ENCODE peak calls at places on chromosomes 4 and X, in five cellular contexts. A is astrocyte of the spinal cord, V is GM23338, R is kidney epithelial cell, G is fibroblast of lung. J is an unnamed sample.

GRCh38 chr4:183081116-183081469 is 18.0 kb upstream of the WWC2 start:
- DNase-seq in A (no peak), V (no peak), R (no peak), G (no peak), J (no peak)

GRCh38 chr4:7811536-7812190 is 128.0 kb downstream of the AFAP1 start:
- DNase-seq in A (no peak), V (peak), R (no peak), G (peak), J (peak)

GRCh38 chr4:125105561-125105960 is 209.2 kb upstream of the FAT4 start:
- DNase-seq in A (no peak), V (no peak), R (no peak), G (peak), J (no peak)

GRCh38 chrX:1442724-1443367 is 9.9 kb downstream of the ASMTL start:
- DNase-seq in A (no peak), V (no peak), R (no peak), G (no peak), J (no peak)

GRCh38 chrX:1807301-1807731 is 192.5 kb downstream of the ASMT start:
- DNase-seq in A (peak), V (peak), R (no peak), G (no peak), J (peak)

GRCh38 chr4:187333151-187333550 is 609.5 kb upstream of the FAT1 start:
- DNase-seq in A (peak), V (no peak), R (no peak), G (no peak), J (no peak)

GRCh38 chrX:18994713-18995112 is 10.8 kb upstream of the PHKA2 start:
- DNase-seq in A (peak), V (no peak), R (peak), G (peak), J (no peak)

GRCh38 chrX:110143454-110144210 is 140.7 kb downstream of the TMEM164 start:
- DNase-seq in A (no peak), V (no peak), R (no peak), G (no peak), J (no peak)

GRCh38 chrX:154517101-154517781 is 1.2 kb upstream of the FAM3A start:
- DNase-seq in A (no peak), V (peak), R (no peak), G (peak), J (peak)

GRCh38 chrX:69077895-69078455 is 87.3 kb downstream of the PJA1 start:
- DNase-seq in A (no peak), V (no peak), R (no peak), G (no peak), J (no peak)

GRCh38 chr4:188550296-188550695 is 411.1 kb downstream of the TRIML1 start:
- DNase-seq in A (peak), V (no peak), R (peak), G (peak), J (no peak)

GRCh38 chr4:186144180-186144579 is 39.7 kb downstream of the FAM149A start:
- DNase-seq in A (peak), V (peak), R (no peak), G (peak), J (peak)

GRCh38 chr4:148124512-148124911 is 317.7 kb downstream of the NR3C2 start:
- DNase-seq in A (no peak), V (peak), R (no peak), G (peak), J (no peak)

GRCh38 chrX:118507766-118508165 is 12.2 kb downstream of the DOCK11 start:
- DNase-seq in A (no peak), V (no peak), R (peak), G (no peak), J (no peak)

GRCh38 chr4:152678841-152679240 is 956 bp downstream of the TMEM154 start:
- DNase-seq in A (no peak), V (no peak), R (no peak), G (no peak), J (peak)

GRCh38 chr4:105971032-105971431 is 75.8 kb downstream of the NPNT start:
- DNase-seq in A (no peak), V (no peak), R (no peak), G (no peak), J (no peak)

GRCh38 chrX:137194164-137194563 is 160.4 kb upstream of the GPR101 start:
- DNase-seq in A (peak), V (peak), R (no peak), G (peak), J (peak)

GRCh38 chr4:7738458-7739076 is 201.1 kb downstream of the AFAP1 start:
- DNase-seq in A (no peak), V (no peak), R (no peak), G (no peak), J (no peak)

GRCh38 chr4:169266081-169266480 is 4.7 kb downstream of the SH3RF1 start:
- DNase-seq in A (no peak), V (no peak), R (no peak), G (no peak), J (no peak)

GRCh38 chr4:16466581-16466980 is 240.3 kb upstream of the TAPT1 start:
- DNase-seq in A (no peak), V (no peak), R (no peak), G (no peak), J (no peak)

DNA sequence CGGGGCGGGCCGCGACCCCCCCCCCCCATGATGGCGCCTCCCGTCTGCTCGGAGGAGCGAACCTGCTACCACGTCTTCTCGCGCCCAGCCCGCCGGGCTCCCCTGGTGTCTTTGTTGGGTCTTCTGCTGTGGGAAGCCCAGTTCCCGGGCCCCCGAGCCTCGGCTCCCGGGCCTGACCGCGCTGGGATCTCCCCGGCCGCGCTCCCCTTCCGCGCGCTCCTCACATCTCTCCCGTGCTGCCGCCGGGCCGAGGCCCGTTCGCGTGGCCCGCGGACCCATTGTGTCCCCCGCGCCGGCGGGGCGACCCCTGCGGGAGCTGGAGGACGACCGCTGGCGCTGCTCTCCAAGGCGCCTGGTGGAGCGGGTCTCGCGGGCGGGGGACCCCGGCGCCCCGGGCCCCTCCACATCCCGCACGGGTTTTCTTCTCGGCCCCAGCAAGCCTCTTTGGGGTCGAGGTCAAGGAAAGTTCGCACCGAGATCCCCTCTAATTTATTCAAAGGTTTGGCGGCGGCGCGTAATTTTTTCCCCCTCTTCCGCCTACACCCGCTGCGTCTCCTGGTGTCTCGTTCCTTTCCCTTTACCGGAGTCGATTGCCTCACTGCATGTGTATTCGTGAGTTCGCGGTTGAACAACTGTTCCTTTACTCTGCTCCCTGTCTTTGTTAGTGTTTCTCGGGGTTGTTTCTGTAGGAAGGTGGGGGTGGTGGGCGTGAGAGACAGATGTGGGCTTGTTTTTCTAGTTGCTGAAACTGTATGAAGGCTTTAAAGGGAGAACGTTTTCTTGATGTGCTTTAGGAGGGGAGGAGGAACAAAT is 762 bp downstream of the SMAD1 start:
- DNase-seq in A (peak), V (peak), R (peak), G (peak), J (peak)
- TF ChIP-seq CTCF in A (no peak), V (no peak), R (no peak), G (no peak), J (no peak)

DNA sequence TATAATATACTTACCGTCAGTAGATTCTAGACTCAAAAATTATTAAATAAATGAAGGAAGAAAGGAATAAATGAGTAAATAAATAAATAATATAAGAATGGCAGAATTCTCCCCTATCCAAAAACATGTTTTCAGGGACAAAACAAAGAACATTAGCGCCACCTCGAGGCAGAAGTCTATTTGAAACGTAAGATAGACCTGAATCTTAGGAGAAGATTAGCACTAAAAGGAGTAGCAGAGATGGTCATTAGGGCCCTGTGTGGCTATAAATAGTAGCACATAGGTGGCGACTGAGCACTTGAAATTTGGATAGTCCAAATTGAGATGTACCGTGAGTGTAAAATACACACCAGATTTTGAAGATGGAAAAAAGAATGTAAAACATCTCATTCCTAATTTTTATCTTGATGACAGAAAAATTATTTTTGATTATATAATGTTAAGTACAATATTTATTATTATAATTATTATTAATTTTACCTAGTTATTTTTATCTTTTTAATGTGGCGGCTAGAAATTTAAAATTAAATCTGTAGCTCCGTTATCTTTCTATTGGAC is 24.3 kb upstream of the SRD5A3 start:
- DNase-seq in A (peak), V (peak), R (peak), G (peak), J (peak)
- TF ChIP-seq CTCF in A (peak), V (peak), R (peak), G (peak), J (peak)

DNA sequence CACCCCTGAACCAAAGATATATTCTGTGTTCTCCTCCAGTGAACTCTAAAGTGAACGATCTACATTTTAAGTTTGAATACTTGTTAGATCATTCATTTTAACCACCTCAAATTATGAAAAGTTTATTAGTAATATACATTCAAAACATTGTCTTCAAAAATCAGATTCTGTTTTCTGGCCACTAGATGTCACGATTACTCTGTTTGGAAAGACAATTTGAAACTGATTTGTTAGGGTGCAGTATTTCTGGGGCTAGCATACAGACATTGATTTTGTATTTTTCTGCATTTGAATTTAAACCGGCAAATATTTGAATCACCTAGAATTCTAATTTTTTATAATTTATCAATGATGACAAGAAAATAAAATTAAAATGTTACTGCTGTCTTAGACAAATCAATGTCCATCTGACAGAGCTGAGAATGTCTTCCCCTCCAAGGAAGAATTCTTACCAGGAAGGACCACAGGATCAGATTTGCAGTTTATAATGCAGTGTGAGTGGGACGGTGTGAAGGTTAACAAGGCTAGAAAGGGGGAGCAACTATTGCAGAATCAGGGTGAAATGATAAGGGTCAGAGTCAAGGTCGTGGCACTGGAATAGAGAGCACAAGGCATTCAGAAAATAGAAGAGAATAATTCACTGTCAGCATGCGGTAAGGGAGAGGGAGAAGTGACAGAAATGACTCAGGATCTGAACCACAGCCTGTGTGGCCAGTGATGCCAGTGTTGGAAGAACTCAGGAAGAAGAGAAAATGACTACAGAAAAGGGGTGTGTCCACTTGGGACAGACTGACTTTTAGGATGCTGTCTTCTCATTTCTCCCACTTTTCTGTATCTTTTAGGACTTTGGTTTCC is 91.6 kb downstream of the ANXA10 start:
- DNase-seq in A (peak), V (peak), R (no peak), G (peak), J (peak)
- TF ChIP-seq CTCF in A (peak), V (peak), R (peak), G (peak), J (peak)

DNA sequence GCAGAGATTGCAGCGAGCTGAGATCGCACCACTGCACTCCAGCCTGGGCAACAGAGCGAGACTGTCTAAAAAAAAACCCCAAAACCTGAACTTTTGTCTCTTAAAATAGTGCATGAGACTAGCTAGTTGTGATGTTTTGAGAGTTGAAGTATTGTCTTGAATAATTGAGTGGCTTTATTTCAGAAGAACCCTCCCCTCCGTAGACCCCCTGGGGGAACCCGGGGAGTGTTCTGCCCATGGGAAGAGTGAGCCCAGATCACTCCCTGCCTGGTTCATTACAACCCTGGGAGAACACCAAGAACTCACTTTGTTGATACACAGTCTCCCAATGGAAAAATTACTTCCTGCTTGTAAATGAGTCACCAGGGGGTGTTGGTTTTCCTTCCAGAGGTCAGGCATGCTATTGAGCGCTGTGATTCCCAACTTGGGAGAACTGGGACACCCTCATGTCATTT is 65.3 kb upstream of the SHISA3 start:
- DNase-seq in A (peak), V (no peak), R (no peak), G (peak), J (no peak)
- TF ChIP-seq CTCF in A (no peak), V (no peak), R (no peak), G (no peak), J (no peak)

DNA sequence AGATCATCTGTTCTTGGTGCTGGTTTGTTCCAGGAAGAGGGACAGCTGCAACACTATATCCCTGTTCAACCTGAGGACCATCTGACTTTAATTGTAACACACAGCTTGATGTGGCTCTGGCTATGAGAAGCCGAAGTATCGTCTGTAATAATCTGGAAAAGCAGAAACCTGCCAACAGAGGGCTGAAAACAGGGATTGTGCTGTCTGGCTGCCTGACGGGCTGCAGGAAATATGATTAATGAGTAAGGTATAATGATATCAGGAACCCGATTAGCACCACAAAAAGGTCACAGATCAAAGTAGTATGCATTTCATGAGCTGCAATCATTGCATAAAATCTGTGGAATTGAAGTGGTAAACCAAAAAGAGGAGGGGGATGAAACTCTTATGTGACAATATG is 170.4 kb upstream of the MAB21L2 start:
- DNase-seq in A (no peak), V (no peak), R (no peak), G (no peak), J (peak)
- TF ChIP-seq CTCF in A (no peak), V (no peak), R (no peak), G (no peak), J (no peak)

GRCh38 chr4:175536852-175537453 is 275.1 kb downstream of the GPM6A start:
- DNase-seq in A (peak), V (peak), R (peak), G (peak), J (peak)
- TF ChIP-seq CTCF in A (peak), V (peak), R (peak), G (peak), J (peak)

DNA sequence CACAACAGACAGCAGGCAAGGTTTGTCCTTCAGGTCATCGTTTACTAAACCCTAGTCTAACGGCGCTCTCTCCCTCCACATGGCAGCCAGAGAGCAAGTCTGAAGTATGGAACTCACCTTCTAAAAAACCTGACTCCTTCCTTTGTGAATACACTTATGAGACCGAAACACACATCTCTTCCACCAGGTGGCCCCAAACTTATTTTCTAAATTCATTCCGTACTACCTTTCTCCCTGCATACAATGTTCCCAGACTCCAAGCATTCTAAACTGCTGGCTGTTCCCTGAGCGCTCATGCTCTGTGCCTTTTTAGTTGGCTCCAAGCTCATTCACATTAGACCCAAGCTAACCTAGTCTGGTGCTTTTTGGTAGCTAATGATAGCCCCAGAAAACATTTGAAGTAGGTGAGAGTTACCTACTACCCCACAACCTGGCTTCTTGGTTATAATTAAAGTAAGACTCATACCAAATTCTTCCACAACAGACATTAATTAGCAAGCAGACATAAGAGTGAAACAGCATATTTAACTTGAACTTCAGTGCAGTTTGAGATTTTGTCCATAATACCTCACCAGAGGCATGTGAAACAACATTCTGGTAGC is 67.6 kb upstream of the DCLK2 start:
- DNase-seq in A (peak), V (peak), R (no peak), G (peak), J (peak)
- TF ChIP-seq CTCF in A (peak), V (peak), R (peak), G (peak), J (peak)

DNA sequence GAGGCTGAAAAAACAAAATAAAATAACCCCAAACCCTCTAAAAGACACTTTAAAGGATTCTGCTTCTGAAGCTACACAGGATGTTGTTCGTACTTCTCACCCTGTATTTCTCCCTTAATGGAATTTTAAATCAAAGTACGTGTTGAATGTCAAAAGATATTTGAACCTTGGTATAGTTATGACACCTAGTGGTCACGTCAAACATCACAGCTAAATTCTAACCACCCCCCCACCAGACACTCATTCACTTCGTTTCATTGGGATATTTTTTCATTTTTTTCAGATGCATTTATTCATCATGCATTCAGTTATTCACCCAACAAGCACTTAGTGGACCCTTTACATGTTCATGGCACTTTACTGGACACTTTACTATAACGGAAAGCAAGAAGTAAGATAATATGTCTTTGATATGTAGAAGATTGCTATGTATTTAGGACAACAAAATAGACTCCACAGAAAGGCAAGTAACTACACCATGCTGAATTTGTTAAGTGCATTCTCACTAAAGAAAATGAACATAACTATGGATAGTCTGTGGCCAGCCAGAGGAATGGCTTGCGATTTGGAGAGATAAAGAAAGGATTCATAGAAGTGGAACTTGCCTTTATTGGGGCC is 62.5 kb upstream of the GPR174 start:
- DNase-seq in A (peak), V (peak), R (no peak), G (peak), J (peak)
- TF ChIP-seq CTCF in A (peak), V (peak), R (peak), G (peak), J (peak)

GRCh38 chr4:2280531-2281300 is 18.8 kb upstream of the MXD4 start:
- DNase-seq in A (no peak), V (no peak), R (no peak), G (no peak), J (no peak)
- TF ChIP-seq CTCF in A (no peak), V (no peak), R (no peak), G (no peak), J (no peak)

GRCh38 chr4:13933163-13933562 is 305.6 kb upstream of the BOD1L1 start:
- DNase-seq in A (peak), V (peak), R (no peak), G (peak), J (no peak)
- TF ChIP-seq CTCF in A (no peak), V (peak), R (no peak), G (no peak), J (peak)